ENCODE peak calls at places on chromosomes 12 and 14, in ten cellular contexts. L is progenitor cell of endocrine pancreas, I is retinal pigment epithelial cell, V is RWPE2, C is GM12865, W is tibial artery, F is mucosa of descending colon, Q is WTC11, N is HL-60, B is AG09309. Z is an unnamed sample.

GRCh38 chr14:61264022-61264571 is 17.0 kb downstream of the TMEM30B start:
- DNase-seq in L (no peak), I (no peak), V (no peak), C (no peak), W (no peak), F (no peak), Q (no peak), N (no peak), B (no peak), Z (no peak)

GRCh38 chr12:80593766-80594165 is 113.7 kb upstream of the MYF6 start:
- DNase-seq in L (no peak), I (no peak), V (no peak), C (no peak), W (no peak), F (no peak), Q (no peak), N (no peak), B (peak), Z (peak)

GRCh38 chr14:89429206-89430091 is 12.4 kb upstream of the FOXN3 start:
- DNase-seq in L (no peak), I (no peak), V (no peak), C (peak), W (no peak), F (no peak), Q (no peak), N (peak), B (no peak), Z (no peak)

GRCh38 chr12:124884587-124885438 is 21.1 kb upstream of the SCARB1 start:
- DNase-seq in L (peak), I (no peak), V (no peak), C (peak), W (no peak), F (peak), Q (peak), N (no peak), B (no peak), Z (no peak)

GRCh38 chr14:81222694-81223093 is 1.9 kb upstream of the GTF2A1 start:
- DNase-seq in L (no peak), I (no peak), V (no peak), C (no peak), W (no peak), F (peak), Q (no peak), N (no peak), B (no peak), Z (no peak)

GRCh38 chr12:127241056-127241830 is 1025.7 kb upstream of the TMEM132C start:
- DNase-seq in L (no peak), I (no peak), V (peak), C (no peak), W (peak), F (no peak), Q (no peak), N (no peak), B (no peak), Z (no peak)

GRCh38 chr14:65286443-65286842 is 126.1 kb upstream of the FUT8 start:
- DNase-seq in L (no peak), I (no peak), V (no peak), C (peak), W (no peak), F (peak), Q (no peak), N (no peak), B (no peak), Z (no peak)

GRCh38 chr14:100065942-100066574 is 836 bp downstream of the EVL start:
- DNase-seq in L (no peak), I (no peak), V (no peak), C (peak), W (no peak), F (peak), Q (no peak), N (peak), B (peak), Z (no peak)

GRCh38 chr12:64175254-64175945 is 46.7 kb downstream of the KICS2 start:
- DNase-seq in L (no peak), I (no peak), V (no peak), C (no peak), W (no peak), F (no peak), Q (no peak), N (peak), B (no peak), Z (no peak)

GRCh38 chr12:117671734-117672133 is 297.1 kb downstream of the KSR2 start:
- DNase-seq in L (peak), I (no peak), V (no peak), C (peak), W (no peak), F (peak), Q (peak), N (peak), B (no peak), Z (no peak)

GRCh38 chr12:52058631-52059324 is 7.5 kb downstream of the NR4A1 start:
- DNase-seq in L (no peak), I (no peak), V (no peak), C (no peak), W (no peak), F (peak), Q (no peak), N (no peak), B (no peak), Z (no peak)

GRCh38 chr12:27260746-27261145 is 16.7 kb downstream of the STK38L start:
- DNase-seq in L (no peak), I (no peak), V (no peak), C (no peak), W (no peak), F (no peak), Q (no peak), N (no peak), B (no peak), Z (no peak)

GRCh38 chr12:127145929-127146789 is 1120.8 kb upstream of the TMEM132C start:
- DNase-seq in L (no peak), I (no peak), V (no peak), C (no peak), W (no peak), F (peak), Q (no peak), N (no peak), B (no peak), Z (peak)

GRCh38 chr12:27193854-27194544 is 50.1 kb upstream of the STK38L start:
- DNase-seq in L (no peak), I (peak), V (no peak), C (no peak), W (peak), F (no peak), Q (no peak), N (no peak), B (no peak), Z (peak)

GRCh38 chr12:25767613-25768012 is 190.9 kb upstream of the RASSF8 start:
- DNase-seq in L (no peak), I (no peak), V (no peak), C (no peak), W (no peak), F (no peak), Q (no peak), N (no peak), B (no peak), Z (peak)

GRCh38 chr12:110733089-110733715 is 9.5 kb downstream of the PPP1CC start:
- DNase-seq in L (no peak), I (no peak), V (no peak), C (no peak), W (no peak), F (no peak), Q (no peak), N (no peak), B (no peak), Z (no peak)

GRCh38 chr14:78291958-78292357 is 121.8 kb downstream of the NRXN3 start:
- DNase-seq in L (no peak), I (no peak), V (no peak), C (peak), W (no peak), F (no peak), Q (no peak), N (no peak), B (no peak), Z (no peak)

GRCh38 chr14:105838107-105838506 is 311.7 kb downstream of the TMEM121 start:
- DNase-seq in L (no peak), I (no peak), V (no peak), C (no peak), W (no peak), F (no peak), Q (no peak), N (no peak), B (no peak), Z (no peak)

GRCh38 chr12:49588761-49589516 is 16.5 kb downstream of the FAM186B start:
- DNase-seq in L (no peak), I (no peak), V (no peak), C (no peak), W (no peak), F (no peak), Q (no peak), N (no peak), B (no peak), Z (no peak)

GRCh38 chr12:32454866-32455265 is 55.5 kb downstream of the FGD4 start:
- DNase-seq in L (no peak), I (no peak), V (no peak), C (no peak), W (no peak), F (no peak), Q (no peak), N (no peak), B (no peak), Z (no peak)

GRCh38 chr12:76471579-76471978 is 88.0 kb downstream of the OSBPL8 start:
- DNase-seq in L (no peak), I (no peak), V (no peak), C (no peak), W (no peak), F (no peak), Q (no peak), N (no peak), B (no peak), Z (no peak)

GRCh38 chr12:76643438-76643837 is 83.9 kb upstream of the OSBPL8 start:
- DNase-seq in L (no peak), I (no peak), V (no peak), C (no peak), W (no peak), F (no peak), Q (no peak), N (no peak), B (no peak), Z (no peak)

GRCh38 chr12:27273114-27273513 is 29.0 kb downstream of the STK38L start:
- DNase-seq in L (no peak), I (no peak), V (no peak), C (no peak), W (no peak), F (no peak), Q (no peak), N (no peak), B (no peak), Z (no peak)

GRCh38 chr14:67533754-67534085 is 630 bp downstream of the PLEKHH1 start:
- DNase-seq in L (no peak), I (no peak), V (no peak), C (no peak), W (no peak), F (peak), Q (no peak), N (no peak), B (no peak), Z (no peak)

GRCh38 chr12:57214398-57214781 is 2.2 kb upstream of the NXPH4 start:
- DNase-seq in L (peak), I (no peak), V (no peak), C (peak), W (peak), F (peak), Q (peak), N (peak), B (no peak), Z (no peak)

GRCh38 chr12:66011731-66012130 is 118.8 kb downstream of the LLPH start:
- DNase-seq in L (no peak), I (no peak), V (no peak), C (no peak), W (no peak), F (no peak), Q (no peak), N (no peak), B (no peak), Z (no peak)

GRCh38 chr12:46071769-46072624 is 81.6 kb upstream of the SCAF11 start:
- DNase-seq in L (peak), I (peak), V (no peak), C (peak), W (peak), F (peak), Q (peak), N (peak), B (peak), Z (peak)

GRCh38 chr14:91374897-91375747 is 42.5 kb downstream of the CCDC88C start:
- DNase-seq in L (no peak), I (no peak), V (no peak), C (no peak), W (no peak), F (no peak), Q (no peak), N (no peak), B (no peak), Z (no peak)

GRCh38 chr14:53367631-53368030 is 214.5 kb upstream of the DDHD1 start:
- DNase-seq in L (no peak), I (no peak), V (no peak), C (no peak), W (no peak), F (no peak), Q (no peak), N (no peak), B (peak), Z (peak)

GRCh38 chr12:16880864-16881285 is 274.9 kb upstream of the LMO3 start:
- DNase-seq in L (peak), I (peak), V (no peak), C (no peak), W (no peak), F (peak), Q (peak), N (no peak), B (no peak), Z (no peak)

GRCh38 chr12:123363743-123364531 is 710 bp downstream of the SBNO1 start:
- DNase-seq in L (peak), I (no peak), V (no peak), C (peak), W (no peak), F (peak), Q (peak), N (peak), B (no peak), Z (no peak)

GRCh38 chr14:38485011-38485410 is 229.1 kb upstream of the CLEC14A start:
- DNase-seq in L (no peak), I (no peak), V (no peak), C (no peak), W (no peak), F (no peak), Q (no peak), N (no peak), B (no peak), Z (no peak)

GRCh38 chr12:58309806-58310205 is 368.4 kb downstream of the ATP23 start:
- DNase-seq in L (no peak), I (no peak), V (no peak), C (no peak), W (no peak), F (no peak), Q (no peak), N (no peak), B (no peak), Z (no peak)

GRCh38 chr14:89303452-89304435 is 113.3 kb downstream of the FOXN3 start:
- DNase-seq in L (no peak), I (peak), V (no peak), C (peak), W (peak), F (peak), Q (no peak), N (peak), B (peak), Z (peak)

DNA sequence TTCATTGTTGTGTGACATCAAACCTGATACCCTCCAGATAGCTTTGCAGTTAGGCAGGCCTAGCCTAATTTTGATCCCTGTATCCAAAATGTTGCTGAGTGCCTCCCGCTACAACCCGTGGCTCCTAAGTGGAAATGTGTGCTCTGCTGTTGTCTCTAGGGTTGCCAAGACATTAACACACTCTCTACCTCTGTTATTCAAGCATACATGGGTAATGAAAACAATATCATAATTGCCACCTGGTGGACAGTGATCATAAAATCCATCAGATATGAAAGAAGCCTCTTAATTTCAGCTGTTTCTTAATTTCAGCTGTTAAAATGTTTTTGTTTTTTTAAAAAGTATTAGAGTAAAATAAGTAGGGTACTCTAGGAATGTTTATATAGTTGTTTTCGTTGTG is 93.5 kb downstream of the PLEKHA5 start:
- DNase-seq in L (no peak), I (no peak), V (no peak), C (peak), W (no peak), F (no peak), Q (no peak), N (no peak), B (no peak), Z (no peak)
- TF ChIP-seq CTCF in L (peak), I (peak), V (peak), C (no peak), W (no peak), F (no peak), Q (no peak), N (no peak), B (peak), Z (no peak)

GRCh38 chr12:107761502-107761904 is 566 bp upstream of the PRDM4 start:
- DNase-seq in L (no peak), I (no peak), V (no peak), C (no peak), W (no peak), F (no peak), Q (no peak), N (no peak), B (no peak), Z (no peak)

GRCh38 chr12:107764626-107765025 is 3.7 kb upstream of the PRDM4 start:
- DNase-seq in L (no peak), I (no peak), V (no peak), C (no peak), W (no peak), F (no peak), Q (no peak), N (no peak), B (no peak), Z (no peak)

GRCh38 chr12:107765316-107765715 is 4.4 kb upstream of the PRDM4 start:
- DNase-seq in L (no peak), I (no peak), V (no peak), C (no peak), W (no peak), F (no peak), Q (no peak), N (no peak), B (no peak), Z (no peak)

GRCh38 chr12:107762874-107763273 is 1.9 kb upstream of the PRDM4 start:
- DNase-seq in L (no peak), I (no peak), V (no peak), C (no peak), W (no peak), F (no peak), Q (no peak), N (no peak), B (no peak), Z (no peak)

DNA sequence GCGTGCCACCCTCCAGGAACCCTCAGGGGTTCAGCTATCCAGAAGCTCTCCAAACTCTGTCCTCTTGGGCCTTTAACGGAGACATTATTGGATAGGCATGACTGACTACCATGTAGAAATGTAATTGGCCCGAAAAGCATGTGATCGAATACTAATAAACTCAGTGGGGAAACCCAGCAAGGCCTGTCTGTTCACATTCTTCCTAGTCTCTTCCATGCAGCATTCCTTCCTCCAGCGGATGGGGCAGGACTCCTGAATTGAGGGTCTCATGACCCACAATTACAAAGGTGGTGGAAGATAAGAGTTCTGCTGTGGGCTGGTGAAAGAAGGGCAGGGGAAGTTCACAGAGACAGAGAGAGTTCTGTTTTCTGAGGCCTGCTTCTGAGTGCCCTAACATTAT is 6.5 kb upstream of the PRDM4 start:
- DNase-seq in L (no peak), I (no peak), V (no peak), C (no peak), W (no peak), F (no peak), Q (no peak), N (no peak), B (no peak), Z (no peak)
- TF ChIP-seq CTCF in L (no peak), I (no peak), V (no peak), C (no peak), W (no peak), F (no peak), Q (no peak), N (no peak), B (no peak), Z (no peak)

GRCh38 chr14:34027130-34027989 is 76.5 kb upstream of the EGLN3 start:
- DNase-seq in L (no peak), I (no peak), V (no peak), C (no peak), W (no peak), F (no peak), Q (no peak), N (no peak), B (no peak), Z (no peak)

GRCh38 chr14:34024768-34025144 is 73.9 kb upstream of the EGLN3 start:
- DNase-seq in L (no peak), I (no peak), V (no peak), C (no peak), W (no peak), F (no peak), Q (no peak), N (no peak), B (no peak), Z (no peak)

GRCh38 chr14:34025325-34026017 is 74.6 kb upstream of the EGLN3 start:
- DNase-seq in L (no peak), I (no peak), V (no peak), C (no peak), W (no peak), F (no peak), Q (no peak), N (no peak), B (no peak), Z (no peak)

GRCh38 chr14:34021096-34021495 is 70.2 kb upstream of the EGLN3 start:
- DNase-seq in L (no peak), I (no peak), V (no peak), C (no peak), W (no peak), F (no peak), Q (no peak), N (no peak), B (no peak), Z (no peak)

GRCh38 chr14:34023824-34024767 is 73.2 kb upstream of the EGLN3 start:
- DNase-seq in L (no peak), I (no peak), V (no peak), C (no peak), W (no peak), F (peak), Q (no peak), N (no peak), B (no peak), Z (no peak)
- TF ChIP-seq CTCF in L (no peak), I (peak), V (no peak), C (no peak), W (no peak), F (no peak), Q (no peak), N (no peak), B (no peak), Z (no peak)

DNA sequence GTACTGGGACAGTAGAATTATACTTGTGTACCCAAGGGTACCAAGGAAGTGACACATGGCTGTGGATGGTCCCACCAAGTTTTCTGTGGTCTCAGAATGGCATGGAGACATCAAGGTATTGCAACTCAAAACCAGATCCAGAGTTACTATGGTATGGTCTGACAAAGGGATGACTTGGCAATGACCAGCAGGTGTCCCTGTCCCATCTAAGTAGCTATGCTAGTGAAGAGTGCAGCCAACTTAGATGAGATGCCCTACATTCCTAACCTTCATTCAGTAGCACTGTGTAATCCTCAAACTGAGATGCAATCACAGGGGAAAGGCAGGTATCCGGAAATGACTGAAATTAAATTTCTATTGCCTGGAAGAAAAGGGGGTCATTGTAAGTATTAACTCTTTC is 188.7 kb upstream of the TMEM260 start:
- DNase-seq in L (no peak), I (no peak), V (no peak), C (no peak), W (no peak), F (no peak), Q (no peak), N (no peak), B (no peak), Z (no peak)
- TF ChIP-seq CTCF in L (no peak), I (peak), V (no peak), C (no peak), W (no peak), F (no peak), Q (no peak), N (no peak), B (no peak), Z (no peak)

GRCh38 chr14:70317969-70318634 is 41.4 kb downstream of the COX16 start:
- DNase-seq in L (peak), I (peak), V (no peak), C (peak), W (no peak), F (peak), Q (peak), N (no peak), B (peak), Z (peak)
- TF ChIP-seq CTCF in L (peak), I (peak), V (peak), C (peak), W (no peak), F (no peak), Q (peak), N (no peak), B (peak), Z (peak)

GRCh38 chr12:113359939-113360748 is 1.8 kb downstream of the PLBD2 start:
- DNase-seq in L (no peak), I (no peak), V (no peak), C (no peak), W (no peak), F (peak), Q (no peak), N (no peak), B (no peak), Z (no peak)
- TF ChIP-seq CTCF in L (peak), I (peak), V (no peak), C (no peak), W (no peak), F (no peak), Q (no peak), N (no peak), B (no peak), Z (peak)

Z was measured in HFF-Myc.